ENCODE peak calls at places on chromosomes 12 and 14, in ten cellular contexts. I, Y, A, K, P, F, S, B, V and T are unnamed samples.

GRCh38 chr12:4024701-4025419 is 151.7 kb upstream of the PARP11 start:
- DNase-seq in I (no peak), Y (no peak), A (no peak), K (no peak), P (no peak), F (no peak), S (no peak), B (no peak), V (peak), T (no peak)

GRCh38 chr12:57104292-57104910 is 6.8 kb downstream of the STAT6 start:
- DNase-seq in I (no peak), Y (no peak), A (no peak), K (no peak), P (no peak), F (no peak), S (no peak), B (peak), V (no peak), T (no peak)

GRCh38 chr12:131494141-131494733 is 216.7 kb upstream of the SFSWAP start:
- DNase-seq in I (no peak), Y (no peak), A (no peak), K (no peak), P (no peak), F (no peak), S (no peak), B (no peak), V (no peak), T (no peak)

GRCh38 chr12:64006211-64006610 is 161.7 kb downstream of the SRGAP1 start:
- DNase-seq in I (no peak), Y (peak), A (no peak), K (peak), P (no peak), F (no peak), S (no peak), B (no peak), V (no peak), T (no peak)

GRCh38 chr14:54483848-54484247 is 4.9 kb downstream of the GMFB start:
- DNase-seq in I (no peak), Y (no peak), A (no peak), K (no peak), P (no peak), F (no peak), S (no peak), B (no peak), V (no peak), T (no peak)

GRCh38 chr12:132489078-132489601 is 811 bp upstream of the FBRSL1 start:
- DNase-seq in I (peak), Y (no peak), A (peak), K (peak), P (no peak), F (no peak), S (peak), B (peak), V (no peak), T (peak)

GRCh38 chr12:50647031-50647430 is 116.9 kb upstream of the ATF1 start:
- DNase-seq in I (no peak), Y (no peak), A (no peak), K (no peak), P (no peak), F (no peak), S (no peak), B (no peak), V (no peak), T (no peak)

GRCh38 chr14:79758985-79759384 is 452.3 kb downstream of the DIO2 start:
- DNase-seq in I (no peak), Y (no peak), A (no peak), K (no peak), P (no peak), F (no peak), S (no peak), B (no peak), V (no peak), T (no peak)

GRCh38 chr12:77746108-77746507 is 84.6 kb upstream of the NAV3 start:
- DNase-seq in I (no peak), Y (peak), A (no peak), K (no peak), P (no peak), F (no peak), S (no peak), B (no peak), V (no peak), T (no peak)

GRCh38 chr14:96065661-96066459 is 26.7 kb downstream of the C14orf132 start:
- DNase-seq in I (no peak), Y (no peak), A (no peak), K (no peak), P (peak), F (no peak), S (no peak), B (no peak), V (no peak), T (no peak)

GRCh38 chr12:16269941-16270340 is 7.5 kb downstream of the SLC15A5 start:
- DNase-seq in I (no peak), Y (no peak), A (no peak), K (no peak), P (no peak), F (no peak), S (no peak), B (no peak), V (no peak), T (no peak)

GRCh38 chr14:77059276-77059934 is 30.9 kb upstream of the IRF2BPL start:
- DNase-seq in I (no peak), Y (peak), A (peak), K (peak), P (peak), F (no peak), S (no peak), B (no peak), V (no peak), T (no peak)

GRCh38 chr14:61355892-61356325 is 34.5 kb downstream of the PRKCH start:
- DNase-seq in I (no peak), Y (peak), A (peak), K (peak), P (no peak), F (no peak), S (no peak), B (peak), V (peak), T (no peak)